ENCODE peak calls at places on chromosomes 11 and 22, in seven cellular contexts. U is naive thymus-derived CD4-positive, alpha-beta T cell; Y is NCI-H1092; F is anterior cingulate cortex; V is T-helper 2 cell; O is activated T-cell treated with anti-CD3 and anti-CD28 coated beads for 24 hours; I is stimulated activated CD4-positive, alpha-beta T cell treated with anti-CD3 and anti-CD28 coated beads, Interleukin-2, amount 100 ng/mL, for 48 hours. A is an unnamed sample.
A peak's percentile ranks its signal among the peaks of the same experiment; 100 is the strongest.

GRCh38 chr11:17526326-17526725 is 17.9 kb downstream of the USH1C start:
- DNase-seq in U (no peak), Y (peak; percentile 48), F (no peak), V (no peak), O (no peak), I (no peak), A (no peak)

GRCh38 chr11:32172771-32173170 is 81.9 kb downstream of the RCN1 start:
- DNase-seq in U (no peak), Y (no peak), F (no peak), V (no peak), O (no peak), I (no peak), A (no peak)

GRCh38 chr22:28141614-28142013 is 222.6 kb upstream of the PITPNB start:
- DNase-seq in U (no peak), Y (no peak), F (no peak), V (no peak), O (no peak), I (no peak), A (no peak)

GRCh38 chr11:66554602-66555001 is 7.9 kb downstream of the ACTN3 start:
- DNase-seq in U (no peak), Y (no peak), F (no peak), V (no peak), O (no peak), I (no peak), A (no peak)

GRCh38 chr11:104668797-104669463 is 229.3 kb downstream of the CASP12 start:
- DNase-seq in U (no peak), Y (no peak), F (no peak), V (peak; percentile 66), O (no peak), I (no peak), A (no peak)

GRCh38 chr11:118790357-118791014 is 478 bp downstream of the DDX6 start:
- DNase-seq in U (no peak), Y (peak; percentile 56), F (peak; percentile 81), V (peak; percentile 70), O (peak; percentile 43), I (peak; percentile 43), A (peak; percentile 36)

GRCh38 chr22:50260801-50261614 is 475 bp downstream of the MAPK12 start:
- DNase-seq in U (no peak), Y (no peak), F (no peak), V (peak; percentile 52), O (no peak), I (peak; percentile 35), A (no peak)

GRCh38 chr11:12128191-12128841 is 17.9 kb downstream of the MICAL2 start:
- DNase-seq in U (no peak), Y (no peak), F (no peak), V (no peak), O (no peak), I (no peak), A (no peak)

GRCh38 chr22:20155330-20156041 is 4.6 kb upstream of the CCDC188 start:
- DNase-seq in U (no peak), Y (peak; percentile 95), F (peak; percentile 67), V (peak; percentile 34), O (no peak), I (no peak), A (no peak)

GRCh38 chr11:131217313-131218297 is 152.8 kb upstream of the NTM start:
- DNase-seq in U (no peak), Y (no peak), F (no peak), V (no peak), O (no peak), I (no peak), A (no peak)

GRCh38 chr11:130383363-130384168 is 44.8 kb downstream of the ADAMTS8 start:
- DNase-seq in U (no peak), Y (peak; percentile 7), F (no peak), V (no peak), O (no peak), I (no peak), A (no peak)

GRCh38 chr22:42258126-42258525 is 12.3 kb downstream of the TCF20 start:
- DNase-seq in U (no peak), Y (no peak), F (no peak), V (no peak), O (no peak), I (no peak), A (no peak)

GRCh38 chr11:112357488-112357887 is 96.8 kb upstream of the PLET1 start:
- DNase-seq in U (no peak), Y (no peak), F (no peak), V (no peak), O (no peak), I (no peak), A (no peak)

GRCh38 chr11:67561971-67562560 is 21.5 kb upstream of the GSTP1 start:
- DNase-seq in U (no peak), Y (no peak), F (no peak), V (peak; percentile 36), O (no peak), I (no peak), A (no peak)

GRCh38 chr22:43159484-43160178 is 8.3 kb downstream of the TSPO start:
- DNase-seq in U (no peak), Y (no peak), F (no peak), V (no peak), O (no peak), I (no peak), A (no peak)

GRCh38 chr22:19357270-19358105 is 66.0 kb upstream of the CLTCL1 start:
- DNase-seq in U (no peak), Y (no peak), F (no peak), V (no peak), O (no peak), I (no peak), A (no peak)

GRCh38 chr11:65014146-65014960 is at the start of gene ARL2:
- DNase-seq in U (no peak), Y (no peak), F (peak; percentile 60), V (peak; percentile 52), O (peak; percentile 36), I (peak; percentile 77), A (no peak)

GRCh38 chr11:12006552-12007229 is 1.7 kb downstream of the DKK3 start:
- DNase-seq in U (no peak), Y (no peak), F (no peak), V (no peak), O (no peak), I (no peak), A (no peak)

GRCh38 chr11:15551897-15552851 is 437.5 kb downstream of the INSC start:
- DNase-seq in U (no peak), Y (no peak), F (no peak), V (no peak), O (no peak), I (no peak), A (no peak)

GRCh38 chr11:1858154-1858553 is 5.3 kb downstream of the LSP1 start:
- DNase-seq in U (no peak), Y (no peak), F (no peak), V (no peak), O (no peak), I (no peak), A (no peak)

GRCh38 chr11:104225047-104225446 is 61.1 kb upstream of the PDGFD start:
- DNase-seq in U (no peak), Y (no peak), F (no peak), V (no peak), O (no peak), I (no peak), A (no peak)

GRCh38 chr11:83706581-83706980 is 420.4 kb upstream of the CCDC90B start:
- DNase-seq in U (no peak), Y (no peak), F (no peak), V (no peak), O (no peak), I (no peak), A (no peak)

GRCh38 chr11:213111-213510 is 5.6 kb downstream of the RIC8A start:
- DNase-seq in U (no peak), Y (no peak), F (no peak), V (no peak), O (no peak), I (no peak), A (no peak)

GRCh38 chr11:69126286-69126685 is 29.4 kb upstream of the SMIM38 start:
- DNase-seq in U (no peak), Y (no peak), F (no peak), V (no peak), O (no peak), I (no peak), A (no peak)

GRCh38 chr11:82857145-82857544 is 43.1 kb downstream of the PRCP start:
- DNase-seq in U (no peak), Y (no peak), F (no peak), V (no peak), O (no peak), I (no peak), A (no peak)

GRCh38 chr22:19463491-19464469 is 15.2 kb downstream of the UFD1 start:
- DNase-seq in U (no peak), Y (no peak), F (no peak), V (no peak), O (no peak), I (no peak), A (no peak)

GRCh38 chr11:61543606-61544306 is 35.2 kb downstream of the LRRC10B start:
- DNase-seq in U (no peak), Y (no peak), F (no peak), V (no peak), O (no peak), I (no peak), A (no peak)

GRCh38 chr11:2687223-2687530 is 12.6 kb downstream of the KCNQ1OT1 start:
- DNase-seq in U (no peak), Y (no peak), F (no peak), V (no peak), O (no peak), I (no peak), A (no peak)